ENCODE peak calls at places on chromosomes 13 and 19, in eight cellular contexts. F, O, Z, S, E, M, G and J are unnamed samples.

GRCh38 chr19:1495051-1495798 is 4.2 kb downstream of the REEP6 start:
- DNase-seq in F (no peak), O (no peak), Z (no peak), S (no peak), E (no peak), M (no peak), G (no peak), J (no peak)

GRCh38 chr13:98284677-98285076 is 107.6 kb upstream of the RNF113B start:
- DNase-seq in F (no peak), O (no peak), Z (peak; percentile 62), S (no peak), E (no peak), M (no peak), G (no peak), J (no peak)

GRCh38 chr13:113089693-113090414 is 15.7 kb upstream of the F7 start:
- DNase-seq in F (no peak), O (no peak), Z (no peak), S (no peak), E (no peak), M (no peak), G (no peak), J (no peak)

GRCh38 chr19:29878973-29879654 is 62.9 kb upstream of the URI1 start:
- DNase-seq in F (peak; percentile 79), O (no peak), Z (no peak), S (peak; percentile 52), E (no peak), M (peak; percentile 93), G (no peak), J (peak; percentile 10)

GRCh38 chr13:79749985-79750551 is 269.1 kb downstream of the NDFIP2 start:
- DNase-seq in F (no peak), O (no peak), Z (no peak), S (peak; percentile 99), E (peak; percentile 70), M (peak; percentile 91), G (no peak), J (peak; percentile 99)

GRCh38 chr19:38247734-38248268 is 8.4 kb downstream of the PPP1R14A start:
- DNase-seq in F (no peak), O (no peak), Z (no peak), S (peak; percentile 94), E (no peak), M (no peak), G (no peak), J (peak; percentile 92)

GRCh38 chr13:51158365-51158764 is 47.3 kb upstream of the C13orf42 start:
- DNase-seq in F (peak; percentile 22), O (no peak), Z (no peak), S (no peak), E (no peak), M (no peak), G (no peak), J (no peak)

GRCh38 chr19:15194938-15195337 is 5.9 kb downstream of the NOTCH3 start:
- DNase-seq in F (no peak), O (no peak), Z (no peak), S (peak; percentile 52), E (no peak), M (peak; percentile 57), G (no peak), J (peak; percentile 56)

GRCh38 chr19:43643326-43643725 is 3.7 kb upstream of the CADM4 start:
- DNase-seq in F (no peak), O (no peak), Z (no peak), S (peak; percentile 15), E (no peak), M (no peak), G (no peak), J (no peak)

GRCh38 chr19:32178401-32178800 is 167.0 kb upstream of the ZNF507 start:
- DNase-seq in F (no peak), O (no peak), Z (no peak), S (no peak), E (no peak), M (no peak), G (no peak), J (no peak)

GRCh38 chr13:112592647-112593046 is 4.7 kb upstream of the TUBGCP3 start:
- DNase-seq in F (no peak), O (no peak), Z (no peak), S (no peak), E (no peak), M (no peak), G (no peak), J (no peak)